ENCODE peak calls at places on chromosomes 13 and 19, in seven cellular contexts. A, U, Y, S, Q, D and M are unnamed samples. For H3K36me3, the result is how much of the 10 kb centered on the place peaks cover.

GRCh38 chr19:49119411-49120324 is at the start of gene PPFIA3:
- DNase-seq in A (peak), U (peak), Y (peak), S (peak), Q (peak), D (peak), M (peak)

GRCh38 chr19:20273951-20274578 is 107.1 kb downstream of the ZNF486 start:
- DNase-seq in A (no peak), U (no peak), Y (no peak), S (no peak), Q (no peak), D (no peak), M (no peak)

GRCh38 chr13:110580800-110581199 is 19.3 kb upstream of the RAB20 start:
- DNase-seq in A (no peak), U (no peak), Y (no peak), S (no peak), Q (no peak), D (no peak), M (no peak)

GRCh38 chr19:48400018-48400742 is 6.7 kb downstream of the GRIN2D start:
- DNase-seq in A (peak), U (no peak), Y (peak), S (peak), Q (no peak), D (no peak), M (no peak)

GRCh38 chr13:86020350-86021002 is 221.3 kb upstream of the SLITRK6 start:
- DNase-seq in A (peak), U (no peak), Y (no peak), S (no peak), Q (no peak), D (no peak), M (no peak)

GRCh38 chr19:36113895-36114762 is 546 bp downstream of the POLR2I start:
- DNase-seq in A (peak), U (peak), Y (peak), S (no peak), Q (peak), D (no peak), M (peak)

GRCh38 chr13:69264362-69265334 is 843.0 kb upstream of the ATXN8OS start:
- DNase-seq in A (no peak), U (no peak), Y (no peak), S (no peak), Q (no peak), D (no peak), M (no peak)

GRCh38 chr13:69580255-69580654 is 527.4 kb upstream of the ATXN8OS start:
- DNase-seq in A (peak), U (no peak), Y (no peak), S (no peak), Q (no peak), D (no peak), M (no peak)

GRCh38 chr13:113064534-113065405 is 40.8 kb upstream of the F7 start:
- DNase-seq in A (peak), U (peak), Y (no peak), S (peak), Q (no peak), D (no peak), M (no peak)

GRCh38 chr19:38047048-38047435 is 140.0 kb downstream of the SIPA1L3 start:
- DNase-seq in A (no peak), U (no peak), Y (no peak), S (no peak), Q (no peak), D (no peak), M (no peak)

GRCh38 chr13:49220035-49220855 is at the start of gene MLNR:
- DNase-seq in A (peak), U (peak), Y (no peak), S (peak), Q (peak), D (peak), M (no peak)

GRCh38 chr19:22605275-22606211 is 28.6 kb upstream of the ZNF492 start:
- DNase-seq in A (no peak), U (no peak), Y (peak), S (no peak), Q (no peak), D (no peak), M (no peak)

GRCh38 chr13:109576331-109576813 is 210.0 kb downstream of the IRS2 start:
- DNase-seq in A (no peak), U (no peak), Y (no peak), S (no peak), Q (no peak), D (no peak), M (no peak)

GRCh38 chr19:49689133-49690072 is at the start of gene ADM5:
- DNase-seq in A (no peak), U (no peak), Y (no peak), S (peak), Q (peak), D (peak), M (no peak)

GRCh38 chr13:34114581-34114980 is 296.6 kb downstream of the RFC3 start:
- DNase-seq in A (no peak), U (no peak), Y (no peak), S (no peak), Q (no peak), D (no peak), M (no peak)

GRCh38 chr13:22596157-22596863 is 584.5 kb upstream of the SGCG start:
- DNase-seq in A (no peak), U (no peak), Y (no peak), S (no peak), Q (no peak), D (no peak), M (no peak)

GRCh38 chr13:110212529-110212928 is 94.4 kb downstream of the COL4A1 start:
- DNase-seq in A (no peak), U (no peak), Y (no peak), S (no peak), Q (no peak), D (no peak), M (no peak)

GRCh38 chr19:4657262-4657661 is 12.9 kb downstream of the MYDGF start:
- DNase-seq in A (no peak), U (no peak), Y (no peak), S (no peak), Q (no peak), D (no peak), M (no peak)

GRCh38 chr13:100396771-100397170 is 191.8 kb downstream of the GGACT start:
- DNase-seq in A (no peak), U (no peak), Y (no peak), S (no peak), Q (no peak), D (no peak), M (no peak)

GRCh38 chr13:79386125-79386822 is 19.8 kb downstream of the RBM26 start:
- DNase-seq in A (peak), U (no peak), Y (no peak), S (no peak), Q (no peak), D (no peak), M (no peak)

GRCh38 chr13:73403362-73404150 is 344.8 kb downstream of the KLF5 start:
- DNase-seq in A (no peak), U (no peak), Y (no peak), S (no peak), Q (no peak), D (no peak), M (no peak)

GRCh38 chr13:62014299-62014698 is 598.6 kb upstream of the PCDH20 start:
- DNase-seq in A (no peak), U (no peak), Y (no peak), S (no peak), Q (no peak), D (no peak), M (no peak)

GRCh38 chr13:106318941-106319411 is 216.5 kb downstream of the EFNB2 start:
- DNase-seq in A (peak), U (no peak), Y (no peak), S (no peak), Q (no peak), D (no peak), M (no peak)

GRCh38 chr13:76019421-76020044 is 383.4 kb downstream of the LMO7 start:
- DNase-seq in A (no peak), U (peak), Y (no peak), S (no peak), Q (no peak), D (peak), M (no peak)

GRCh38 chr19:5609881-5610280 is 12.7 kb downstream of the SAFB2 start:
- DNase-seq in A (no peak), U (no peak), Y (no peak), S (peak), Q (no peak), D (no peak), M (no peak)

GRCh38 chr13:29888306-29888705 is 37.9 kb upstream of the UBL3 start:
- DNase-seq in A (peak), U (no peak), Y (no peak), S (no peak), Q (no peak), D (no peak), M (no peak)

GRCh38 chr19:38952395-38953165 is 21.8 kb downstream of the MRPS12 start:
- DNase-seq in A (no peak), U (no peak), Y (no peak), S (no peak), Q (peak), D (no peak), M (no peak)

GRCh38 chr13:54241719-54242118 is 1213.1 kb downstream of the OLFM4 start:
- DNase-seq in A (no peak), U (no peak), Y (no peak), S (no peak), Q (no peak), D (no peak), M (no peak)

GRCh38 chr19:41957838-41958366 is 1.2 kb downstream of the RABAC1 start:
- DNase-seq in A (peak), U (no peak), Y (peak), S (peak), Q (peak), D (peak), M (no peak)

GRCh38 chr19:11064831-11065303 is 24.4 kb upstream of the LDLR start:
- DNase-seq in A (no peak), U (peak), Y (no peak), S (no peak), Q (peak), D (no peak), M (no peak)
- H3K36me3 ChIP-seq in A (under half), U (under half), Y (under half), S (under half), Q (under half), D (under half), M (under half)

GRCh38 chr19:10737680-10738079 is 19.8 kb downstream of the DNM2 start:
- DNase-seq in A (no peak), U (no peak), Y (no peak), S (no peak), Q (no peak), D (no peak), M (no peak)

GRCh38 chr19:10736916-10737551 is 19.2 kb downstream of the DNM2 start:
- DNase-seq in A (no peak), U (no peak), Y (no peak), S (no peak), Q (no peak), D (no peak), M (no peak)

GRCh38 chr19:10730932-10731331 is 13.1 kb downstream of the DNM2 start:
- DNase-seq in A (no peak), U (no peak), Y (no peak), S (no peak), Q (no peak), D (no peak), M (no peak)

GRCh38 chr19:10736189-10736588 is 18.3 kb downstream of the DNM2 start:
- DNase-seq in A (no peak), U (no peak), Y (no peak), S (no peak), Q (no peak), D (no peak), M (no peak)

DNA sequence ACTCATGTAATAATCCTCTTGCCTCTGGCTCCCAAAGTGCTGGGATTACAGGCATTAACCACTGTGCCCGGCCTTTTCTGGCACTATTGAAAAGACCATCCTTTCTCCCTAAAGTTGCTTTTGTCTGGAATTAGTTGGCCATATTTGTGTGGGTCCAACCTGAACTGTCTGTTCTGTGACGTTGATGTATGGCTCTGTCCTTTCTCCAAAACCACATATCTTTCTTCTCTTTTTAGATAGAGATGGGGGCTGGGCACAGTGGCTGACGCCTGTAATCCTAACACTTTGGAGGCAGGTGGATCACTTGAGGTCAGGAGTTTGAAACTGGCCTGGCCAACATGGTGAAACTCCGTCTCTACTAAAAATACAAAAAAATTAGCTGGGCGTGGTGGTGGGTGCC is 17.9 kb downstream of the DNM2 start:
- DNase-seq in A (no peak), U (no peak), Y (no peak), S (no peak), Q (no peak), D (no peak), M (no peak)
- H3K27ac ChIP-seq in A (no peak), U (no peak), Y (no peak), S (no peak), Q (no peak), D (no peak), M (no peak)

GRCh38 chr19:2189880-2190279 is 26.1 kb downstream of the DOT1L start:
- DNase-seq in A (no peak), U (no peak), Y (no peak), S (no peak), Q (no peak), D (no peak), M (no peak)

GRCh38 chr19:2190848-2191455 is 27.2 kb downstream of the DOT1L start:
- DNase-seq in A (no peak), U (no peak), Y (no peak), S (no peak), Q (no peak), D (no peak), M (no peak)

GRCh38 chr19:2193807-2194206 is 30.1 kb downstream of the DOT1L start:
- DNase-seq in A (no peak), U (no peak), Y (no peak), S (no peak), Q (no peak), D (no peak), M (no peak)

GRCh38 chr19:2192862-2193261 is 29.1 kb downstream of the DOT1L start:
- DNase-seq in A (no peak), U (no peak), Y (no peak), S (no peak), Q (no peak), D (no peak), M (no peak)

GRCh38 chr19:2191456-2191931 is 27.8 kb downstream of the DOT1L start:
- DNase-seq in A (no peak), U (peak), Y (no peak), S (no peak), Q (no peak), D (no peak), M (no peak)
- H3K36me3 ChIP-seq in A (under half), U (half or more), Y (under half), S (half or more), Q (under half), D (half or more), M (half or more)

GRCh38 chr19:14413355-14413754 is 5.8 kb downstream of the DDX39A start:
- DNase-seq in A (no peak), U (no peak), Y (no peak), S (no peak), Q (no peak), D (no peak), M (no peak)
- H3K27ac ChIP-seq in A (no peak), U (no peak), Y (peak), S (no peak), Q (no peak), D (no peak), M (peak)

GRCh38 chr13:41364043-41364442 is 53.0 kb downstream of the NAA16 start:
- DNase-seq in A (no peak), U (no peak), Y (no peak), S (no peak), Q (no peak), D (no peak), M (no peak)
- H3K36me3 ChIP-seq in A (under half), U (half or more), Y (half or more), S (half or more), Q (under half), D (half or more), M (under half)

GRCh38 chr13:41054212-41054877 is 7.0 kb upstream of the WBP4 start:
- DNase-seq in A (peak), U (no peak), Y (no peak), S (no peak), Q (no peak), D (no peak), M (peak)
- H3K27ac ChIP-seq in A (no peak), U (peak), Y (peak), S (no peak), Q (peak), D (peak), M (no peak)